ENCODE peak calls at places on chromosome 12, in five cellular contexts. F is SK-N-SH, A is GM12878, X is H1, M is HCT116. K is an unnamed sample.

GRCh38 chr12:51281202-51281924 is 11.1 kb upstream of the SMAGP start:
- DNase-seq in A (no peak), X (no peak), F (no peak), M (no peak), K (no peak)

GRCh38 chr12:15712823-15713663 is 76.1 kb downstream of the EPS8 start:
- DNase-seq in F (no peak), M (no peak), A (no peak), X (no peak), K (no peak)

GRCh38 chr12:116594325-116595038 is 35.3 kb downstream of the MAP1LC3B2 start:
- DNase-seq in A (no peak), M (no peak), X (no peak), F (no peak), K (no peak)

GRCh38 chr12:11726659-11727058 is 77.2 kb downstream of the ETV6 start:
- DNase-seq in M (no peak), A (no peak), X (no peak), F (no peak), K (no peak)

GRCh38 chr12:54033106-54033979 is 493 bp downstream of the HOXC5 start:
- DNase-seq in A (no peak), M (no peak), X (no peak), F (peak; percentile 84), K (no peak)

GRCh38 chr12:90504806-90505205 is 450.2 kb downstream of the CCER1 start:
- DNase-seq in F (no peak), X (no peak), M (no peak), A (no peak), K (no peak)

GRCh38 chr12:97943359-97943758 is 480.8 kb downstream of the RMST start:
- DNase-seq in A (no peak), M (no peak), F (no peak), X (no peak), K (no peak)

GRCh38 chr12:56346663-56347062 is 8.0 kb downstream of the IL23A start:
- DNase-seq in A (no peak), M (no peak), F (no peak), X (peak; percentile 63), K (no peak)

GRCh38 chr12:75505706-75506312 is 5.6 kb downstream of the KRR1 start:
- DNase-seq in F (no peak), A (no peak), M (no peak), X (no peak), K (no peak)

GRCh38 chr12:29807125-29807524 is 23.4 kb upstream of the TMTC1 start:
- DNase-seq in X (no peak), F (no peak), M (no peak), A (no peak), K (no peak)

GRCh38 chr12:128507470-128507869 is 240.5 kb downstream of the TMEM132C start:
- DNase-seq in X (no peak), F (no peak), A (no peak), M (no peak), K (no peak)

GRCh38 chr12:65415826-65416225 is 137.3 kb downstream of the MSRB3 start:
- DNase-seq in A (no peak), F (no peak), M (no peak), X (no peak), K (no peak)

GRCh38 chr12:69161835-69162234 is 77.5 kb upstream of the CPSF6 start:
- DNase-seq in F (peak; percentile 58), M (no peak), X (no peak), A (peak; percentile 83), K (no peak)

GRCh38 chr12:115322275-115322674 is 638.3 kb upstream of the TBX3 start:
- DNase-seq in F (no peak), M (no peak), X (no peak), A (peak; percentile 45), K (no peak)

GRCh38 chr12:56714431-56714929 is 10.6 kb downstream of the NACA start:
- DNase-seq in A (no peak), X (no peak), M (no peak), F (no peak), K (no peak)

GRCh38 chr12:18146375-18146774 is 56.4 kb upstream of the RERGL start:
- DNase-seq in A (no peak), M (no peak), X (no peak), F (no peak), K (no peak)

GRCh38 chr12:12350868-12351463 is 924 bp upstream of the MANSC1 start:
- DNase-seq in X (no peak), F (no peak), M (no peak), A (no peak), K (no peak)

GRCh38 chr12:25397001-25397400 is 146.3 kb upstream of the KRAS start:
- DNase-seq in F (no peak), A (no peak), M (no peak), X (no peak), K (no peak)
- TF ChIP-seq YY1 in F (no peak), A (no peak), M (no peak), X (no peak), K (no peak)

GRCh38 chr12:131674373-131674772 is 36.5 kb upstream of the SFSWAP start:
- DNase-seq in X (no peak), A (no peak), M (no peak), F (no peak), K (no peak)
- H3K27me3 ChIP-seq in X (no peaks in the 10 kb centered on the region), A (no peaks in the 10 kb centered on the region), M (peaks cover 3% of the 10 kb centered on the region), F (no peaks in the 10 kb centered on the region), K (no peaks in the 10 kb centered on the region)

GRCh38 chr12:92077530-92077929 is 68.1 kb downstream of the BTG1 start:
- DNase-seq in F (no peak), M (no peak), X (no peak), A (no peak), K (no peak)

GRCh38 chr12:92076106-92076505 is 69.5 kb downstream of the BTG1 start:
- DNase-seq in F (no peak), M (no peak), A (no peak), X (no peak), K (no peak)

GRCh38 chr12:92078167-92079053 is 67.2 kb downstream of the BTG1 start:
- DNase-seq in M (peak; percentile 12), X (no peak), A (no peak), F (no peak), K (no peak)

GRCh38 chr12:92080390-92081285 is 65.0 kb downstream of the BTG1 start:
- DNase-seq in A (no peak), F (no peak), M (peak; percentile 51), X (no peak), K (no peak)

DNA sequence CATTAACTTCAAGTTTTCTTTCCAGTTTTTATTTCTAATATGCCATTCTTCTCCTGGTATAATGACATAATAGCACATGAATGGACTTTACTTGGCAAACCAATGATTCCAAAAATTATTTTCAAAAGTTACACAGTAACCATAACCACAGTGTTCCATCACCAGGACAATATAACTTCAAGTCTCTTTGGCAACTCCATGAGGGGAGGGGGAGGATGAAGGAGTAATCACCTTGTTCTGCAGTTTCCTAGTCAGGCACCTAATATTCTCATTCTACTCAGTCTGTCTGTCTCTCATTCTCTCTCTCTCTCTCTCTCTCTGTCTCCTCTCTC is 66.6 kb downstream of the BTG1 start:
- DNase-seq in F (no peak), X (no peak), M (no peak), A (no peak), K (no peak)
- H3K4me1 ChIP-seq in F (peaks cover 10% of the 10 kb centered on the region), X (no peaks in the 10 kb centered on the region), M (peaks cover 37% of the 10 kb centered on the region), A (peaks cover 36% of the 10 kb centered on the region), K (peaks cover 3% of the 10 kb centered on the region)

DNA sequence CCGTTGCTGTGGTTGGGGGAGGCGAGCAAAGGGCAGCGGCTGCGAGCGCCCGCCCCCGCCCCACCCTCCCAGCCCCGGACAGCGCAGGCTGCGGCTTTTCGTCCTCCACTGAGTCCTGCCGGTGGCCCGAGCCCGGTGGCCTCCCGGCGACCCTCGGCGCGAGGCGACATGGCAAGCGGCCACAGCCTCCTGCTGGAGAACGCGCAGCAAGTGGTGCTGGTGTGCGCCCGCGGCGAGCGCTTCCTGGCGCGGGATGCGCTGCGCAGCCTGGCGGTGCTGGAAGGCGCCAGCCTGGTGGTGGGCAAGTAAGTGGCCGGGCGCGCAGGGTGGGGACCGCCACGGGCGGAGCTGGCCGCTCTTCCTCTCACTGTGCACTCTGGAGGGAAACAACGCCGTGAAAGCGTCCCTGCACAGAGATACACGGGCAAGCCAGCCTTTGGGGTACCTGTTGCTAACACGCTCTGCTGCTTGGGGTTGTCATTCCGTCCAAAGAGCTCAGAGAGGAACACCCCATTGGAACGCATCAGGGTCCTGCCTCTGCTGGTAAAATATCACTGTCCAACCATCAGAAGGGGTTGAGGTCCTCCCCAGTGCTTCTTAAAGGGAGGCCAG is at the start of gene AMDHD1:
- DNase-seq in X (peak; percentile 77), A (no peak), F (peak; percentile 85), M (peak; percentile 40), K (peak; percentile 56)
- TF ChIP-seq YY1 in X (no peak), A (no peak), F (no peak), M (peak; percentile 36), K (no peak)

DNA sequence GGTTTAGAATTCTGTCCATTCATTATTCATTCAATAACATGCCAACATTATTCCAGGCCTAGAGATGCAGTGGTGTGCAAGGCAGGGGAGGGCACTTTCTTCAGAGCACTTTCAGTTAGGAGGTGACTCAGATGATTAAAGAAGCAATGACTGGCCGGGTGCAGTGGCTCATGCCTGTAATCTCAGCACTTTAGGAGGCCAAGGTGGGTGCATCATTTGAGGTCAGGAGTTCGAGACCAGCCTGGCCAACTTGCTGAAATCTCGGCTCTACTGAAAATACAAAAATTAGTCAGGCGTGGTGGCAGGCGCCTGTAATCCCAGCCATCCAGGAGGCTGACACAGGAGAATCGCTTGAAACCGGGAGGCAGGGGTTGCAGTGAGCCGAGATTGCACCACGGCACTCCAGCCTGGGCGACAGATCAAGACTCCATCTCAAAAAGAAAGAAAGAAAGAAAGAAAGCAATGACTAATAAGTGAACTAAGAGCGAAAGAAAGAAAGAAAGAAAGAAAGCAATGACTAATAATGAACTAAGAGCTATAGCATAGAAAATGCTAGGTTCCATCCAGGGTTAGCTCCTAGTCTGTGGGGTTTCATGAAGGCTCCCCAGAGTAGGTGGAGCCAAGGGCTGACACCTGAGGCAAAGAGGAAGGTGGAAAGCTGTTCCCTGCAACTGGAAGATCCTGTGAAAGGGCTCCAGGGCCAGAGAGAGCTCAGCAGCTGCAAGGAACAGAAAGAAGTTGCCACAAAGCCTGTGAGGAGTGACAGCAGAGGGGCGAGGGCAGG is 334.5 kb downstream of the CACNA1C start:
- DNase-seq in X (no peak), F (no peak), A (no peak), M (no peak), K (no peak)
- H3K27me3 ChIP-seq in X (no peaks in the 10 kb centered on the region), F (no peaks in the 10 kb centered on the region), A (no peaks in the 10 kb centered on the region), M (peaks cover 5% of the 10 kb centered on the region), K (no peaks in the 10 kb centered on the region)